ENCODE peak calls at places on chromosomes 4 and X, in ten cellular contexts. E is foreskin fibroblast; X is lung microvascular endothelial cell; Q is lower lobe of right lung; S is astrocyte of the spinal cord; U is NCI-H1092 treated with DMSO at 0.1 percent for 48 hours; D is activated CD4-positive, alpha-beta T cell treated with anti-CD3 and anti-CD28 coated beads for 4 hours; F is RPMI7951; P is AG09309; R is EL. V is an unnamed sample.

GRCh38 chr4:121705521-121705920 is 8.7 kb upstream of the ANXA5 start:
- DNase-seq in D (no peak), F (no peak), S (no peak), Q (no peak), E (no peak), X (no peak), P (no peak), U (no peak), R (no peak), V (no peak)

GRCh38 chr4:95693594-95693993 is 144.8 kb upstream of the UNC5C start:
- DNase-seq in U (peak), Q (no peak), S (peak), X (peak), F (no peak), E (no peak), P (no peak), R (no peak), D (no peak), V (no peak)

GRCh38 chr4:3418029-3418762 is 23.6 kb upstream of the HGFAC start:
- DNase-seq in P (no peak), Q (peak), D (no peak), F (no peak), R (no peak), S (no peak), U (no peak), E (no peak), X (no peak), V (no peak)

GRCh38 chr4:97656034-97656720 is 487.1 kb downstream of the STPG2 start:
- DNase-seq in D (no peak), Q (no peak), R (peak), X (no peak), P (no peak), U (no peak), E (peak), S (peak), F (peak), V (peak)

GRCh38 chr4:8306511-8307021 is 37.0 kb downstream of the HTRA3 start:
- DNase-seq in E (peak), U (no peak), Q (peak), P (no peak), S (no peak), F (no peak), X (no peak), R (no peak), D (no peak), V (no peak)

GRCh38 chrX:47191331-47191730 is 2.3 kb upstream of the UBA1 start:
- DNase-seq in S (no peak), U (peak), X (no peak), E (peak), Q (no peak), P (no peak), F (peak), D (peak), R (peak), V (no peak)

GRCh38 chrX:40105791-40106676 is 8.3 kb upstream of the BCOR start:
- DNase-seq in Q (peak), X (peak), R (peak), D (peak), F (peak), U (peak), S (no peak), P (no peak), E (peak), V (no peak)

GRCh38 chr4:32775049-32775448 is 2054.9 kb downstream of the PCDH7 start:
- DNase-seq in E (peak), F (no peak), U (peak), R (no peak), Q (no peak), P (no peak), X (no peak), S (peak), D (no peak), V (peak)